ENCODE peak calls at places on chromosomes 5 and 9, in seven cellular contexts. One of them, this sample, is unnamed.

GRCh38 chr5:102583663-102584062 is 84.9 kb upstream of the SLCO6A1 start:
- DNase-seq in trophoblast cell: no peak
- DNase-seq in H1: no peak
- DNase-seq in neuronal stem cell: no peak
- DNase-seq in IMR-90: peak; percentile 18
- DNase-seq in mesenchymal stem cell: peak; percentile 40
- DNase-seq in H9: no peak
- DNase-seq in this sample: no peak

GRCh38 chr9:87829756-87830155 is 52.9 kb upstream of the SPATA31E1 start:
- DNase-seq in trophoblast cell: no peak
- DNase-seq in H1: no peak
- DNase-seq in neuronal stem cell: no peak
- DNase-seq in IMR-90: no peak
- DNase-seq in mesenchymal stem cell: no peak
- DNase-seq in H9: no peak
- DNase-seq in this sample: no peak

GRCh38 chr5:1174122-1174936 is 27.1 kb upstream of the SLC6A19 start:
- DNase-seq in trophoblast cell: peak; percentile 10
- DNase-seq in H1: no peak
- DNase-seq in neuronal stem cell: no peak
- DNase-seq in IMR-90: peak; percentile 74
- DNase-seq in mesenchymal stem cell: peak; percentile 79
- DNase-seq in H9: peak; percentile 75
- DNase-seq in this sample: peak; percentile 81

GRCh38 chr9:23543420-23543819 is 282.6 kb downstream of the ELAVL2 start:
- DNase-seq in trophoblast cell: no peak
- DNase-seq in H1: no peak
- DNase-seq in neuronal stem cell: no peak
- DNase-seq in IMR-90: no peak
- DNase-seq in mesenchymal stem cell: peak; percentile 6
- DNase-seq in H9: no peak
- DNase-seq in this sample: peak; percentile 70

GRCh38 chr5:15926586-15926985 is 253.0 kb downstream of the MARCHF11 start:
- DNase-seq in trophoblast cell: no peak
- DNase-seq in H1: no peak
- DNase-seq in neuronal stem cell: no peak
- DNase-seq in IMR-90: peak; percentile 79
- DNase-seq in mesenchymal stem cell: no peak
- DNase-seq in H9: no peak
- DNase-seq in this sample: no peak

GRCh38 chr5:5221731-5222130 is 81.6 kb downstream of the ADAMTS16 start:
- DNase-seq in trophoblast cell: peak; percentile 55
- DNase-seq in H1: no peak
- DNase-seq in neuronal stem cell: no peak
- DNase-seq in IMR-90: peak; percentile 13
- DNase-seq in mesenchymal stem cell: peak; percentile 5
- DNase-seq in H9: no peak
- DNase-seq in this sample: no peak

GRCh38 chr9:91359734-91360470 is 1.8 kb downstream of the AUH start:
- DNase-seq in trophoblast cell: no peak
- DNase-seq in H1: no peak
- DNase-seq in neuronal stem cell: no peak
- DNase-seq in IMR-90: no peak
- DNase-seq in mesenchymal stem cell: no peak
- DNase-seq in H9: no peak
- DNase-seq in this sample: no peak

GRCh38 chr5:137292461-137293025 is 206.6 kb downstream of the SPOCK1 start:
- DNase-seq in trophoblast cell: no peak
- DNase-seq in H1: no peak
- DNase-seq in neuronal stem cell: no peak
- DNase-seq in IMR-90: no peak
- DNase-seq in mesenchymal stem cell: no peak
- DNase-seq in H9: no peak
- DNase-seq in this sample: no peak

GRCh38 chr5:66969963-66970362 is 226.6 kb downstream of the CD180 start:
- DNase-seq in trophoblast cell: no peak
- DNase-seq in H1: no peak
- DNase-seq in neuronal stem cell: no peak
- DNase-seq in IMR-90: no peak
- DNase-seq in mesenchymal stem cell: no peak
- DNase-seq in H9: no peak
- DNase-seq in this sample: no peak

GRCh38 chr5:139104577-139105271 is 93.4 kb downstream of the SIL1 start:
- DNase-seq in trophoblast cell: no peak
- DNase-seq in H1: no peak
- DNase-seq in neuronal stem cell: no peak
- DNase-seq in IMR-90: peak; percentile 90
- DNase-seq in mesenchymal stem cell: no peak
- DNase-seq in H9: peak; percentile 22
- DNase-seq in this sample: no peak

GRCh38 chr9:10946676-10947410 is 334.0 kb upstream of the PTPRD start:
- DNase-seq in trophoblast cell: no peak
- DNase-seq in H1: no peak
- DNase-seq in neuronal stem cell: no peak
- DNase-seq in IMR-90: no peak
- DNase-seq in mesenchymal stem cell: no peak
- DNase-seq in H9: peak; percentile 26
- DNase-seq in this sample: no peak

GRCh38 chr9:14238518-14238917 is 75.4 kb downstream of the NFIB start:
- DNase-seq in trophoblast cell: peak; percentile 23
- DNase-seq in H1: no peak
- DNase-seq in neuronal stem cell: peak; percentile 20
- DNase-seq in IMR-90: peak; percentile 58
- DNase-seq in mesenchymal stem cell: peak; percentile 36
- DNase-seq in H9: peak; percentile 33
- DNase-seq in this sample: peak; percentile 95

GRCh38 chr9:123480096-123480495 is 124.1 kb downstream of the CRB2 start:
- DNase-seq in trophoblast cell: no peak
- DNase-seq in H1: no peak
- DNase-seq in neuronal stem cell: no peak
- DNase-seq in IMR-90: no peak
- DNase-seq in mesenchymal stem cell: no peak
- DNase-seq in H9: no peak
- DNase-seq in this sample: no peak

GRCh38 chr9:121363586-121363961 is 6.5 kb downstream of the STOM start:
- DNase-seq in trophoblast cell: no peak
- DNase-seq in H1: no peak
- DNase-seq in neuronal stem cell: no peak
- DNase-seq in IMR-90: no peak
- DNase-seq in mesenchymal stem cell: no peak
- DNase-seq in H9: no peak
- DNase-seq in this sample: no peak

GRCh38 chr5:19855929-19856328 is 132.1 kb downstream of the CDH18 start:
- DNase-seq in trophoblast cell: no peak
- DNase-seq in H1: no peak
- DNase-seq in neuronal stem cell: no peak
- DNase-seq in IMR-90: peak; percentile 73
- DNase-seq in mesenchymal stem cell: peak; percentile 11
- DNase-seq in H9: no peak
- DNase-seq in this sample: no peak

GRCh38 chr5:71955718-71956117 is 151.6 kb upstream of the MAP1B start:
- DNase-seq in trophoblast cell: no peak
- DNase-seq in H1: no peak
- DNase-seq in neuronal stem cell: no peak
- DNase-seq in IMR-90: no peak
- DNase-seq in mesenchymal stem cell: no peak
- DNase-seq in H9: no peak
- DNase-seq in this sample: no peak

GRCh38 chr5:129971684-129972083 is 67.4 kb downstream of the CHSY3 start:
- DNase-seq in trophoblast cell: no peak
- DNase-seq in H1: no peak
- DNase-seq in neuronal stem cell: no peak
- DNase-seq in IMR-90: no peak
- DNase-seq in mesenchymal stem cell: peak; percentile 61
- DNase-seq in H9: no peak
- DNase-seq in this sample: no peak

GRCh38 chr9:86807577-86807976 is 139.7 kb downstream of the GAS1 start:
- DNase-seq in trophoblast cell: no peak
- DNase-seq in H1: no peak
- DNase-seq in neuronal stem cell: peak; percentile 38
- DNase-seq in IMR-90: no peak
- DNase-seq in mesenchymal stem cell: no peak
- DNase-seq in H9: no peak
- DNase-seq in this sample: peak; percentile 35

GRCh38 chr5:164207646-164208045 is 702.2 kb downstream of the MAT2B start:
- DNase-seq in trophoblast cell: no peak
- DNase-seq in H1: no peak
- DNase-seq in neuronal stem cell: no peak
- DNase-seq in IMR-90: no peak
- DNase-seq in mesenchymal stem cell: no peak
- DNase-seq in H9: no peak
- DNase-seq in this sample: no peak

DNA sequence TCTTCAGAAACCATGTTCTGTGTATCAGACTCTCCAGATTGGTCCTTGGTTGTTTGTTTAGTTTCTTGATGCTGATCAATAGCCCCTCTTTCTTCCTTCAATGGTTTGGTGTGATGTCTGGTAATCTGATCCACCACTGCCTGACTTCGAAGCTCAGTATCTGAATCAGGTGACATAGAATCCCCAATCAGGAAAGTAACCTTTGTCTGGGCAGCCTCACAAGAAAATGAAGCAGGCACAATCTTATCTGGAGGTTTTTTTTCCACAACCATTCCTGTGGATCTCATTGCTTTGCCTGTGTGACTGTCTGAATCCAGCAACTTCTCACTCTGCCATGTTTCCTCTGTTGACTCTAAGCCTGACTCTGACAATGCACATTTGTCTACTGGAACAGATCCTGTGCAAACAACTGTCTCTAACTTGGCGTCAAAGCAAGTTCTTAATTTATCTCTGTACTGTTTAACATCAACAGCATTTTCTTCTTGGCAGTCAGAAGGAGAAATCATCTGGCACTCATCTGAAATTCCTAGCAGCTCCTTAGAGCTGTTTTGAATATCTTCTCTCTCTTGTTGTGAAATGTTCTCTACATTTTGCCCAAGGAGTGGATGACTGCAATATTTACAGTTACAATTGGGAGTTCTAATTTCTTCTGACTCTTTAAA is 37.1 kb upstream of the RAPGEF6 start:
- DNase-seq in trophoblast cell: no peak
- DNase-seq in H1: no peak
- DNase-seq in neuronal stem cell: peak; percentile 2
- DNase-seq in IMR-90: peak; percentile 95
- DNase-seq in mesenchymal stem cell: peak; percentile 90
- DNase-seq in H9: no peak
- DNase-seq in this sample: peak; percentile 51
- H2BK120ac ChIP-seq in trophoblast cell: no peak overlapping the region
- H2BK120ac ChIP-seq in H1: no peak overlapping the region
- H2BK120ac ChIP-seq in neuronal stem cell: no peak overlapping the region
- H2BK120ac ChIP-seq in IMR-90: peak overlapping the region; percentile 79
- H2BK120ac ChIP-seq in mesenchymal stem cell: no peak overlapping the region
- H2BK120ac ChIP-seq in H9: no peak overlapping the region
- H2BK120ac ChIP-seq in this sample: no peak overlapping the region

DNA sequence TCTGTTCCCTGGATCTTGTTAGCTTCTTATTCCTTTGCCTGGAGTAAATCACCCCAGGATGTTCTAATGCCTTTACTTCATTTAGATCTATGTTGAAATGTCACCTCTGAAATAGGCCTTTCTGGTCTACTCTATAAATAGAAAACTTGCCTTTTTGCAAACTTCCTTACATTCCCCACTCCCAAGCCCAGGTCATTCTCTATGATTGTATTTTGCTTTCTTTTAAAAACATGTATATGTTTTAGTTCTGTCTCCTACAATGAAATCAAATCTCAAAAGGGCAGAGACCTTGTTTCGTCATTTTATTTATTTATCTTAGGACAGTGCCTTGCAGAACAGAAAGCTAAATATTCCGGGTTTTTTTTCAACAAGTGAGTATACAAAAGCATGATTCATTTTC is 1657.7 kb upstream of the C9orf72 start:
- DNase-seq in trophoblast cell: no peak
- DNase-seq in H1: no peak
- DNase-seq in neuronal stem cell: no peak
- DNase-seq in IMR-90: no peak
- DNase-seq in mesenchymal stem cell: peak; percentile 60
- DNase-seq in H9: no peak
- DNase-seq in this sample: no peak
- H3K18ac ChIP-seq in trophoblast cell: no peak overlapping the region
- H3K18ac ChIP-seq in H1: no peak overlapping the region
- H3K18ac ChIP-seq in neuronal stem cell: no peak overlapping the region
- H3K18ac ChIP-seq in IMR-90: no peak overlapping the region
- H3K18ac ChIP-seq in mesenchymal stem cell: no peak overlapping the region
- H3K18ac ChIP-seq in H9: no peak overlapping the region
- H3K18ac ChIP-seq in this sample: no peak overlapping the region

GRCh38 chr5:52283221-52283620 is 504.5 kb upstream of the ITGA1 start:
- DNase-seq in trophoblast cell: no peak
- DNase-seq in H1: no peak
- DNase-seq in neuronal stem cell: no peak
- DNase-seq in IMR-90: peak; percentile 0
- DNase-seq in mesenchymal stem cell: no peak
- DNase-seq in H9: no peak
- DNase-seq in this sample: no peak
- H4K8ac ChIP-seq in trophoblast cell: no peak overlapping the region
- H4K8ac ChIP-seq in H1: no peak overlapping the region
- H4K8ac ChIP-seq in neuronal stem cell: no peak overlapping the region
- H4K8ac ChIP-seq in IMR-90: no peak overlapping the region
- H4K8ac ChIP-seq in mesenchymal stem cell: no peak overlapping the region
- H4K8ac ChIP-seq in H9: no peak overlapping the region
- H4K8ac ChIP-seq in this sample: no peak overlapping the region

GRCh38 chr5:31736127-31736526 is 97.2 kb downstream of the PDZD2 start:
- DNase-seq in trophoblast cell: no peak
- DNase-seq in H1: no peak
- DNase-seq in neuronal stem cell: no peak
- DNase-seq in IMR-90: no peak
- DNase-seq in mesenchymal stem cell: no peak
- DNase-seq in H9: no peak
- DNase-seq in this sample: no peak

GRCh38 chr5:31741496-31741895 is 102.6 kb downstream of the PDZD2 start:
- DNase-seq in trophoblast cell: no peak
- DNase-seq in H1: no peak
- DNase-seq in neuronal stem cell: no peak
- DNase-seq in IMR-90: no peak
- DNase-seq in mesenchymal stem cell: no peak
- DNase-seq in H9: no peak
- DNase-seq in this sample: no peak

GRCh38 chr5:31743678-31744077 is 104.7 kb downstream of the PDZD2 start:
- DNase-seq in trophoblast cell: no peak
- DNase-seq in H1: no peak
- DNase-seq in neuronal stem cell: no peak
- DNase-seq in IMR-90: no peak
- DNase-seq in mesenchymal stem cell: no peak
- DNase-seq in H9: no peak
- DNase-seq in this sample: no peak

GRCh38 chr5:31733365-31733764 is 94.4 kb downstream of the PDZD2 start:
- DNase-seq in trophoblast cell: no peak
- DNase-seq in H1: no peak
- DNase-seq in neuronal stem cell: no peak
- DNase-seq in IMR-90: no peak
- DNase-seq in mesenchymal stem cell: no peak
- DNase-seq in H9: no peak
- DNase-seq in this sample: no peak

GRCh38 chr5:31738199-31738598 is 99.3 kb downstream of the PDZD2 start:
- DNase-seq in trophoblast cell: no peak
- DNase-seq in H1: no peak
- DNase-seq in neuronal stem cell: no peak
- DNase-seq in IMR-90: no peak
- DNase-seq in mesenchymal stem cell: no peak
- DNase-seq in H9: no peak
- DNase-seq in this sample: no peak
- H2BK120ac ChIP-seq in trophoblast cell: no peak overlapping the region
- H2BK120ac ChIP-seq in H1: no peak overlapping the region
- H2BK120ac ChIP-seq in neuronal stem cell: no peak overlapping the region
- H2BK120ac ChIP-seq in IMR-90: no peak overlapping the region
- H2BK120ac ChIP-seq in mesenchymal stem cell: no peak overlapping the region
- H2BK120ac ChIP-seq in H9: no peak overlapping the region
- H2BK120ac ChIP-seq in this sample: no peak overlapping the region

GRCh38 chr9:4102078-4102477 is 197.8 kb downstream of the GLIS3 start:
- DNase-seq in trophoblast cell: no peak
- DNase-seq in H1: no peak
- DNase-seq in neuronal stem cell: no peak
- DNase-seq in IMR-90: peak; percentile 55
- DNase-seq in mesenchymal stem cell: peak; percentile 87
- DNase-seq in H9: no peak
- DNase-seq in this sample: no peak
- H3K18ac ChIP-seq in trophoblast cell: no peak overlapping the region
- H3K18ac ChIP-seq in H1: no peak overlapping the region
- H3K18ac ChIP-seq in neuronal stem cell: no peak overlapping the region
- H3K18ac ChIP-seq in IMR-90: peak overlapping the region; percentile 54
- H3K18ac ChIP-seq in mesenchymal stem cell: peak overlapping the region; percentile 85
- H3K18ac ChIP-seq in H9: no peak overlapping the region
- H3K18ac ChIP-seq in this sample: no peak overlapping the region